ENCODE peak calls at places on chromosomes 3 and 15, in eight cellular contexts. P is tibial nerve, Y is transverse colon, G is HL-60, J is fibroblast of mammary gland, R is OCI-LY7, D is AG10803, Z is thoracic aorta. K is an unnamed sample.

GRCh38 chr15:31338879-31339557 is 12.4 kb downstream of the KLF13 start:
- DNase-seq in Y (no peak), Z (peak; percentile 72), D (peak; percentile 83), P (no peak), R (no peak), J (peak; percentile 85), G (peak; percentile 59), K (no peak)

GRCh38 chr3:172711457-172711800 is 562 bp upstream of the NCEH1 start:
- DNase-seq in Z (no peak), D (no peak), P (no peak), J (no peak), G (peak; percentile 78), Y (peak; percentile 37), R (peak; percentile 62), K (peak; percentile 58)

GRCh38 chr3:141233457-141234161 is 2.0 kb downstream of the PXYLP1 start:
- DNase-seq in D (no peak), J (no peak), R (no peak), Y (no peak), P (no peak), Z (no peak), G (no peak), K (no peak)

GRCh38 chr3:52253314-52254260 is 8.0 kb downstream of the PPM1M start:
- DNase-seq in R (peak; percentile 91), G (peak; percentile 93), D (no peak), P (no peak), Z (no peak), J (no peak), Y (peak; percentile 68), K (no peak)

GRCh38 chr3:48784426-48785120 is 63.1 kb downstream of the PRKAR2A start:
- DNase-seq in R (no peak), Y (no peak), P (no peak), D (peak; percentile 31), G (no peak), J (peak; percentile 56), Z (no peak), K (no peak)

GRCh38 chr3:82610236-82610635 is 848.8 kb upstream of the GBE1 start:
- DNase-seq in G (no peak), P (no peak), Z (no peak), D (no peak), J (no peak), Y (no peak), R (no peak), K (no peak)

GRCh38 chr3:23668430-23668904 is 137.3 kb upstream of the UBE2E1 start:
- DNase-seq in Y (no peak), P (no peak), D (peak; percentile 81), Z (no peak), J (peak; percentile 91), R (no peak), G (no peak), K (no peak)

GRCh38 chr3:198081421-198081844 is 121.4 kb downstream of the LMLN start:
- DNase-seq in G (no peak), P (no peak), Z (no peak), Y (no peak), R (no peak), D (no peak), J (no peak), K (no peak)

GRCh38 chr3:157132936-157133335 is 27.0 kb downstream of the CCNL1 start:
- DNase-seq in J (peak; percentile 66), R (no peak), P (no peak), D (peak; percentile 56), Z (no peak), Y (no peak), G (peak; percentile 22), K (no peak)

GRCh38 chr3:66449411-66449931 is 51.4 kb downstream of the LRIG1 start:
- DNase-seq in R (no peak), D (no peak), P (no peak), Y (no peak), G (no peak), J (no peak), Z (no peak), K (no peak)

GRCh38 chr3:184234671-184235380 is 5.4 kb downstream of the VWA5B2 start:
- DNase-seq in J (no peak), R (no peak), P (no peak), Y (no peak), D (no peak), Z (no peak), G (no peak), K (no peak)

GRCh38 chr3:66817946-66818557 is 180.1 kb upstream of the KBTBD8 start:
- DNase-seq in D (no peak), R (no peak), Y (no peak), P (no peak), J (no peak), G (no peak), Z (no peak), K (no peak)

GRCh38 chr3:177934001-177934891 is 602.0 kb upstream of the KCNMB2 start:
- DNase-seq in P (no peak), G (no peak), R (no peak), D (peak; percentile 99), Y (no peak), J (peak; percentile 71), Z (no peak), K (no peak)

GRCh38 chr3:105022813-105023212 is 343.9 kb upstream of the ALCAM start:
- DNase-seq in Z (no peak), P (no peak), D (no peak), J (no peak), R (no peak), Y (no peak), G (no peak), K (no peak)

GRCh38 chr3:35639251-35640185 is at the start of gene ARPP21:
- DNase-seq in J (peak; percentile 0), G (peak; percentile 16), Z (no peak), D (no peak), R (peak; percentile 61), Y (no peak), P (no peak), K (peak; percentile 21)

GRCh38 chr3:128111147-128111546 is 12.5 kb downstream of the RUVBL1 start:
- DNase-seq in G (no peak), J (no peak), D (no peak), P (no peak), R (no peak), Y (no peak), Z (no peak), K (no peak)

GRCh38 chr3:128107809-128108208 is 15.8 kb downstream of the RUVBL1 start:
- DNase-seq in R (no peak), P (no peak), J (no peak), Z (no peak), G (no peak), Y (no peak), D (no peak), K (no peak)

GRCh38 chr3:128113817-128114794 is 9.5 kb downstream of the RUVBL1 start:
- DNase-seq in Z (no peak), J (no peak), G (no peak), R (peak; percentile 83), Y (peak; percentile 12), P (no peak), D (no peak), K (no peak)

GRCh38 chr3:128112406-128112968 is 11.1 kb downstream of the RUVBL1 start:
- DNase-seq in R (peak; percentile 30), J (peak; percentile 94), Z (no peak), P (no peak), Y (no peak), G (no peak), D (peak; percentile 64), K (no peak)
- TF ChIP-seq CTCF in R (no peak), J (peak; percentile 25), Z (no peak), P (no peak), Y (no peak), G (no peak), D (no peak), K (no peak)

DNA sequence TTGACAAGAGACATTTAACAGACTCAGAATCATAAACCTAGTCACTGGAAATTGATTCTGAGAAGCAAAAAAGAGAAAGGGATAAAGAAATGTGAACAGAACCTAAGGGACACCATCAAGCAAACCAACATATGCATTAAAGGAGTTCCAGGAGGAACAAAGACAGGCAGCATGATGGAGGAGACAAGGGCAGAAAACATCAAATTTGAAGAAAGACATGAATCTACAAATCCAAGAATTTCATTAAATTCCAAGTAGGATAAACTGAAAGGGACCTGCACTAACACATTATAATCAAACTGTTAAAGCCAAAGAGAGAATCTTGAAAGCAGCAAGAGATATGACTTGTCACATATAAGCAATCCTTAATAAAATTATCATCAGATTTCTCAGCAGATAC is 122.3 kb downstream of the STT3B start:
- DNase-seq in R (no peak), P (no peak), Z (no peak), G (no peak), D (no peak), J (no peak), Y (no peak), K (no peak)
- TF ChIP-seq CTCF in R (no peak), P (no peak), Z (no peak), G (no peak), D (no peak), J (no peak), Y (no peak), K (no peak)

GRCh38 chr15:84656972-84657371 is 1.0 kb downstream of the NMB start:
- DNase-seq in J (no peak), Y (no peak), G (no peak), D (no peak), P (no peak), Z (no peak), R (no peak), K (no peak)

GRCh38 chr15:84658788-84659411 is 901 bp upstream of the NMB start:
- DNase-seq in D (no peak), Y (no peak), G (no peak), R (peak; percentile 29), P (no peak), Z (no peak), J (no peak), K (no peak)

GRCh38 chr15:84659904-84660781 is 2.1 kb upstream of the NMB start:
- DNase-seq in J (no peak), P (no peak), Y (no peak), D (no peak), R (peak; percentile 34), G (no peak), Z (no peak), K (no peak)

GRCh38 chr15:84657748-84658079 is 285 bp downstream of the NMB start:
- DNase-seq in J (no peak), Y (peak; percentile 20), P (no peak), Z (no peak), R (no peak), G (no peak), D (no peak), K (no peak)

DNA sequence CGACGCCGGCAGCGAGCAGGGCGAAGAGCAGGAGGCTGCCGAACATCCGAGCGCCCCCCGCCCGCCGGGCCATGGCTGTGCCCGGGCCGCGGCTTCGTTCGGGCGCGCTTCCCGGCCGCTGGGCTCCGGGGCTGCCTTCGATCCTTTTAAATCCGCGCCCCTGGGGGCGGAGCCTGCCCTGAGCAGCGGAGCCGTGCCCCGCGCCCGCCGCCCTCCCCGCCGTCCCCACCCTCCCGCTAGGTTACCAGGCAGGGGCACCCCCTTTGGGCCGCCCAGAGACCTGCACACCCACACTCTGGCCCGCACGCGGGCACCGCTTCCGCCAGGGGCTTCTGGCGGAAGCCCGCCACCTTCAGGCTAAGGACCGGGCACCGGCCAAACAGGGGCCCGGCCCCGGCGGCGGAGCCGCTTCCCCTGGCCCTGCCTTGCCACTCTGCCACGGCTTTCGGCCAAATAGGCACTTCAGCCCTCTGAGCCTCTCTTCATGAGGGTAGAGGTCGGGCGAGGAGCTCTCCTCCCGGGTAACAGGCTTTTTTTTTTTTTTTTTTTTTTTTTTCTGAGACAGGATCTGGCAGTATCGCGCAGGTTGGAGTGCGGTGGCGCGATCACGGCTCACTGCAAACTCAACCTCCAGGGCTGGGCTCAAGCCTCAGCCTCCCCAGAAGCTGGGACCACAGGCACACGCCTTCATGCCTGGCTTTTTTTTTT is at the start of gene NMB:
- DNase-seq in P (peak; percentile 39), Y (peak; percentile 89), D (peak; percentile 69), G (peak; percentile 90), J (peak; percentile 56), R (peak; percentile 95), Z (no peak), K (peak; percentile 95)
- TF ChIP-seq CTCF in P (peak; percentile 67), Y (peak; percentile 76), D (peak; percentile 53), G (peak; percentile 10), J (peak; percentile 49), R (peak; percentile 81), Z (peak; percentile 68), K (peak; percentile 87)

GRCh38 chr3:129611812-129612349 is 5.4 kb upstream of the PLXND1 start:
- DNase-seq in R (no peak), D (peak; percentile 71), J (no peak), Z (no peak), P (no peak), Y (no peak), G (no peak), K (peak; percentile 62)
- TF ChIP-seq CTCF in R (no peak), D (peak; percentile 20), J (no peak), Z (no peak), P (no peak), Y (no peak), G (no peak), K (no peak)